ENCODE peak calls at places on chromosomes 4 and X, in five cellular contexts. A, O, V, P and G are unnamed samples.

GRCh38 chr4:17236686-17237085 is 275.2 kb downstream of the QDPR start:
- DNase-seq in A (peak; percentile 81), O (no peak), V (peak; percentile 84), P (no peak), G (peak; percentile 68)

GRCh38 chrX:52874661-52875060 is 6.8 kb upstream of the XAGE3 start:
- DNase-seq in A (no peak), O (no peak), V (no peak), P (no peak), G (no peak)

GRCh38 chr4:139761461-139761860 is 95.8 kb downstream of the MGST2 start:
- DNase-seq in A (peak; percentile 22), O (no peak), V (peak; percentile 11), P (peak; percentile 31), G (peak; percentile 40)

GRCh38 chrX:19569121-19569805 is 54.0 kb upstream of the MAP3K15 start:
- DNase-seq in A (no peak), O (no peak), V (no peak), P (no peak), G (no peak)

GRCh38 chr4:25104561-25104960 is 55.7 kb downstream of the SEPSECS start:
- DNase-seq in A (no peak), O (no peak), V (no peak), P (no peak), G (no peak)

GRCh38 chr4:87339440-87339839 is 16.8 kb upstream of the HSD17B13 start:
- DNase-seq in A (peak; percentile 52), O (no peak), V (no peak), P (no peak), G (peak; percentile 3)

GRCh38 chrX:67607436-67607835 is 63.6 kb downstream of the AR start:
- DNase-seq in A (peak; percentile 90), O (no peak), V (peak; percentile 57), P (no peak), G (peak; percentile 83)

GRCh38 chr4:23889814-23890269 is at the start of gene PPARGC1A:
- DNase-seq in A (peak; percentile 62), O (peak; percentile 84), V (peak; percentile 45), P (no peak), G (no peak)

GRCh38 chr4:60216752-60217151 is 983.4 kb upstream of the ADGRL3 start:
- DNase-seq in A (peak; percentile 62), O (no peak), V (peak; percentile 2), P (no peak), G (no peak)

GRCh38 chr4:40563401-40563800 is 66.3 kb downstream of the RBM47 start:
- DNase-seq in A (no peak), O (no peak), V (no peak), P (no peak), G (no peak)

GRCh38 chr4:63620271-63620670 is 789.0 kb downstream of the TECRL start:
- DNase-seq in A (no peak), O (no peak), V (no peak), P (no peak), G (no peak)

GRCh38 chr4:109128589-109128988 is 173.9 kb downstream of the COL25A1 start:
- DNase-seq in A (no peak), O (no peak), V (peak; percentile 2), P (no peak), G (no peak)

GRCh38 chrX:97672138-97672537 is 788.4 kb downstream of the RPA4 start:
- DNase-seq in A (no peak), O (no peak), V (no peak), P (no peak), G (no peak)

GRCh38 chr4:37631551-37631950 is 54.6 kb downstream of the RELL1 start:
- DNase-seq in A (peak; percentile 73), O (peak; percentile 61), V (peak; percentile 18), P (no peak), G (peak; percentile 78)

GRCh38 chr4:84938316-84938715 is 28.2 kb downstream of the WDFY3 start:
- DNase-seq in A (peak; percentile 49), O (no peak), V (peak; percentile 79), P (no peak), G (peak; percentile 85)

GRCh38 chr4:142435599-142436235 is 410.4 kb downstream of the INPP4B start:
- DNase-seq in A (no peak), O (peak; percentile 47), V (no peak), P (no peak), G (no peak)

GRCh38 chr4:20376070-20376469 is 124.4 kb downstream of the SLIT2 start:
- DNase-seq in A (no peak), O (no peak), V (no peak), P (no peak), G (no peak)
- H3K4me3 ChIP-seq in A (no peak overlapping the region), O (no peak overlapping the region), V (no peak overlapping the region), P (no peak overlapping the region), G (no peak overlapping the region)

GRCh38 chr4:993111-994029 is at the start of gene SLC26A1:
- DNase-seq in A (no peak), O (peak; percentile 72), V (no peak), P (peak; percentile 51), G (no peak)
- TF ChIP-seq CTCF in A (no peak), O (no peak), V (no peak), P (no peak), G (no peak)

DNA sequence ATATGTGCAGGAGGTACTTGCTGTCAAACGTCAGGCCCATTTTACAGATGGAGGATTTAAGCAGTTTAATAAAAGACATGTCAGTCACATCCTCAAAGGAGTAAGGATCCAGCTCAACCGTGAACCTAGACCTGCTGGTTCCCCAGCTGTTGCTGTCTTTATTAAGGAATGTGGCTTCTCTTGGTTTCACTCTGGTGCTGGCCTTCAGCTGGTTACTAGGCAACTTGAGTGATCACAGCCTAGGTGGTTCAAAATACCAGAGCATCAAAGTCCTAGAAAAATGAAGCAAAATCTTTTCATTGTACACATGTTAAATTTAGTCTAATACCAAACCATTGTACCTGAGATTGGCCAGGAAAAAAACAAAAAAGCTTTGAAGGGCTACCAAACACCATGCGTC is 32.7 kb upstream of the GLRA2 start:
- DNase-seq in A (no peak), O (no peak), V (no peak), P (no peak), G (peak; percentile 0)
- H3K4me3 ChIP-seq in A (no peak overlapping the region), O (no peak overlapping the region), V (no peak overlapping the region), P (no peak overlapping the region), G (peak overlapping the region; percentile 39)

GRCh38 chr4:115054836-115055235 is 58.6 kb downstream of the NDST4 start:
- DNase-seq in A (peak; percentile 3), O (no peak), V (no peak), P (no peak), G (no peak)
- TF ChIP-seq CTCF in A (peak; percentile 2), O (no peak), V (no peak), P (no peak), G (no peak)

GRCh38 chr4:169611157-169611556 is 1.2 kb downstream of the NEK1 start:
- DNase-seq in A (no peak), O (no peak), V (no peak), P (no peak), G (no peak)
- H3K4me3 ChIP-seq in A (peak overlapping the region; percentile 94), O (no peak overlapping the region), V (peak overlapping the region; percentile 92), P (peak overlapping the region; percentile 78), G (peak overlapping the region; percentile 93)

DNA sequence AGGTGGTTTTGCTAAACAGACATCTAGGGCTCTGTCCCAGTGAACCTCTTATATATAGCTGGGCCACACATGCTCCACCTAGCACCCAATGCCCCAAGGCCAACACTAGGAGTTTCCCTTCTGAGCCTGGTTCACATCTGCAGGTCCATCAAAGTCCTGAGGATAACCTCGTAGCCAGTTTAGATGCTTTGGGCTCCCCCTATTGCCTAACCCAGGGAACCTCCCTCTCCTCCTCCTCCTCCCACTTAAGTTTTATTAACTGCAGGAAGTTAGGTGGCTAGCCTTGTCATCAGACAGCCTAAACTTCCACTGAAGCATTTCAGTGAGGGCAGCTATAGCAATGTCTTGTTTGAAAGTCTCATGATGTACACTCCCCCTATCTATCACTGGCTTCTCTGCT is 88.0 kb downstream of the GUCY2F start:
- DNase-seq in A (peak; percentile 6), O (no peak), V (no peak), P (peak; percentile 2), G (no peak)
- TF ChIP-seq CTCF in A (peak; percentile 8), O (no peak), V (no peak), P (no peak), G (peak; percentile 8)

GRCh38 chrX:72573158-72573511 is 492 bp upstream of the HDAC8 start:
- DNase-seq in A (no peak), O (no peak), V (no peak), P (no peak), G (no peak)
- H3K4me3 ChIP-seq in A (peak overlapping the region; percentile 63), O (peak overlapping the region; percentile 49), V (peak overlapping the region; percentile 82), P (peak overlapping the region; percentile 69), G (peak overlapping the region; percentile 80)

GRCh38 chr4:6682862-6683590 is 10.7 kb upstream of the S100P start:
- DNase-seq in A (no peak), O (no peak), V (no peak), P (no peak), G (no peak)

GRCh38 chr4:6681191-6681590 is 12.5 kb upstream of the S100P start:
- DNase-seq in A (no peak), O (no peak), V (no peak), P (no peak), G (no peak)

GRCh38 chr4:6684656-6685055 is 9.0 kb upstream of the S100P start:
- DNase-seq in A (no peak), O (no peak), V (no peak), P (no peak), G (no peak)

GRCh38 chr4:6676722-6677558 is 16.7 kb upstream of the S100P start:
- DNase-seq in A (no peak), O (no peak), V (no peak), P (no peak), G (no peak)

GRCh38 chr4:6680372-6681034 is 13.2 kb upstream of the S100P start:
- DNase-seq in A (no peak), O (no peak), V (no peak), P (no peak), G (no peak)
- TF ChIP-seq CTCF in A (no peak), O (no peak), V (no peak), P (no peak), G (no peak)

GRCh38 chr4:41644288-41644914 is 104.1 kb downstream of the PHOX2B start:
- DNase-seq in A (peak; percentile 8), O (peak; percentile 74), V (peak; percentile 41), P (peak; percentile 31), G (peak; percentile 24)
- H3K4me3 ChIP-seq in A (no peak overlapping the region), O (no peak overlapping the region), V (no peak overlapping the region), P (no peak overlapping the region), G (no peak overlapping the region)